ENCODE peak calls at places on chromosomes 7 and 10, in five cellular contexts. A, S, V, F and G are unnamed samples.

GRCh38 chr10:1410469-1411395 is 326.6 kb downstream of the ADARB2 start:
- DNase-seq in A (no peak), F (no peak), S (no peak), V (no peak), G (no peak)

GRCh38 chr10:34736976-34737771 is 77.9 kb downstream of the PARD3 start:
- DNase-seq in A (no peak), F (no peak), V (peak; percentile 74), S (no peak), G (no peak)

GRCh38 chr7:47782022-47782421 is 166.2 kb downstream of the PKD1L1 start:
- DNase-seq in A (no peak), F (peak; percentile 83), S (no peak), V (no peak), G (no peak)

GRCh38 chr7:1619152-1620079 is 49.6 kb upstream of the PSMG3 start:
- DNase-seq in V (no peak), S (no peak), A (no peak), F (no peak), G (no peak)

GRCh38 chr7:29331163-29331562 is 136.6 kb downstream of the CHN2 start:
- DNase-seq in A (no peak), S (no peak), V (no peak), F (no peak), G (no peak)

GRCh38 chr10:130740166-130740565 is 571.4 kb downstream of the TCERG1L start:
- DNase-seq in A (no peak), V (no peak), F (no peak), S (no peak), G (no peak)

GRCh38 chr7:121429803-121430202 is 33.7 kb upstream of the FAM3C start:
- DNase-seq in A (no peak), S (no peak), V (no peak), F (no peak), G (no peak)

GRCh38 chr7:113491305-113491704 is 373.0 kb upstream of the SMIM30 start:
- DNase-seq in S (no peak), F (no peak), V (no peak), A (no peak), G (no peak)

GRCh38 chr7:106178593-106179134 is 66.6 kb upstream of the SYPL1 start:
- DNase-seq in F (peak; percentile 43), V (no peak), S (no peak), A (peak; percentile 21), G (peak; percentile 37)

GRCh38 chr7:81299711-81300110 is 380.9 kb upstream of the SEMA3C start:
- DNase-seq in A (no peak), V (no peak), F (no peak), S (no peak), G (no peak)

GRCh38 chr10:75531571-75532031 is 100.2 kb downstream of the LRMDA start:
- DNase-seq in V (no peak), S (no peak), A (no peak), F (no peak), G (no peak)

GRCh38 chr7:13874783-13875182 is 114.7 kb downstream of the ETV1 start:
- DNase-seq in F (no peak), A (no peak), S (no peak), V (peak; percentile 1), G (no peak)

GRCh38 chr10:18279202-18279601 is 139.0 kb downstream of the CACNB2 start:
- DNase-seq in S (no peak), V (no peak), A (no peak), F (no peak), G (no peak)

GRCh38 chr10:11685787-11686218 is 56.4 kb upstream of the ECHDC3 start:
- DNase-seq in V (peak; percentile 87), F (peak; percentile 44), A (no peak), S (peak; percentile 63), G (peak; percentile 74)

DNA sequence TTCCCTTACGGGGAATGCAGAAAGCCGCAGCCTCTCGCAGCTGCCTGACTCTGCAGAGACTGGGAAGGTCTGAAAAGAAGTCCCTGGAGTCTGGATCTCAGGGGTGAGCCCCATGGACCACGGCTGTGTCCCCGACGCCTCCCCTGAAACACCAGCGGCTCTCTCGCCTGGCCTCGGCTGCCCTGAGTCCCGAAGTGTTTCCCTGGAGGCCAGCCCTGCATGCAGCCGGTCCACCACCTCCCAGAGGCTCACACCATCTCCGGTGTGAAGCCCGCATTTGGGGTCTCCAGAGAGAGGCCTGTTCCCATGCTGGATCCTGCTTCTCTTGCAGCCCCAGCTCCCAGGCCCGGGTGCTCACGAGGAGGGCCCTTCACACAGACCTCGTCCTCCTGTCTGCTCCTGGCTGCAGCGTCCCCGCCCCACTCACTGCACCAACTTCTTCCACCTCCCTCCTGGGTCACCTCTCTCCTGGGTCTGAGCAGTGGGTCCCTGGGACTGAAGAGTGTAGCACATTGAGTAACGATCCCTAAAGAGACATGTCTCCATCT is 49.4 kb upstream of the ADGRA1 start:
- DNase-seq in A (no peak), S (no peak), F (no peak), V (no peak), G (no peak)
- H3K27ac ChIP-seq in A (no peak overlapping the region), S (no peak overlapping the region), F (no peak overlapping the region), V (no peak overlapping the region), G (no peak overlapping the region)

GRCh38 chr7:158650821-158651225 is 53.8 kb downstream of the NCAPG2 start:
- DNase-seq in V (no peak), A (no peak), S (no peak), F (no peak), G (no peak)
- H3K4me3 ChIP-seq in V (no peak overlapping the region), A (no peak overlapping the region), S (no peak overlapping the region), F (no peak overlapping the region), G (no peak overlapping the region)

GRCh38 chr7:134671670-134672069 is 25.0 kb downstream of the BPGM start:
- DNase-seq in A (no peak), V (no peak), S (no peak), F (no peak), G (no peak)
- H3K27ac ChIP-seq in A (no peak overlapping the region), V (no peak overlapping the region), S (no peak overlapping the region), F (no peak overlapping the region), G (no peak overlapping the region)

DNA sequence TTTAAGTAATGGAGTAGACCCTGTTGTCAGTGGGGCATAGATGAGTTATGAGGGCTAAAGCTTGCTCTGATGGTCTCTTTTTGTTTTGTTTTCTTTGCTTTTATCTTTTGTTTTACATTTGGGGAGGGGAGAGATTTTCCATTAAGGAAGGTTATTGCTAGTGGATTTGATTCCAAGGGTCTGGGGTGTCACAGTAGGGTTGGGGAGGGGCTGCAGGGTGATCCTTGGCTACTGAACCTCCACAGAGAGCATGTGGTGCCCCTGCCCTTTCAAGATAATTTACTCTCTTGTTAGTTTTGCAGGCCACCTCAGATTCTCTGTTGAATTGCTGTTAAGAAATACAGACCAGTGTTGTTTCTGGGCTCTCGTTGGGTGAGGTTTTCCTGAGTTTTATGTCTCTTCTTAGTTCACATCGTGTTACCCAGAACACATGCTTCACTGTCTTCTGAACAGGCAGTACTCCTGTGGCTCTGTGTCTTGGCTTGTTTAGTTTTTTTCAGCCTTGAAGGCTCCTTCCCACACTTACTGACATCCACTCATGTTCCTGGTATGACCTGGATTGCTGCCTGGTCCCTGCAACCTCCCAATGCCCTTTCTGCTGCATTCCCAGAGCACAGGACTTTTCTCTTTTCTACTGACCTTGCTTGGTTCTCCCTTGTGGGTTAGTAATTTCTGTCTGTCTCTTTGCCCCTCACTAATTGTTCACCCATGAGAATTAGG is 4.3 kb downstream of the KIFBP start:
- DNase-seq in F (no peak), S (peak; percentile 80), V (no peak), A (no peak), G (peak; percentile 40)
- H3K4me3 ChIP-seq in F (no peak overlapping the region), S (no peak overlapping the region), V (no peak overlapping the region), A (no peak overlapping the region), G (no peak overlapping the region)

GRCh38 chr7:74527842-74528241 is 74.1 kb downstream of the GTF2IRD1 start:
- DNase-seq in S (peak; percentile 63), F (no peak), A (no peak), V (peak; percentile 92), G (peak; percentile 91)
- H3K27ac ChIP-seq in S (peak overlapping the region; percentile 7), F (no peak overlapping the region), A (no peak overlapping the region), V (peak overlapping the region; percentile 38), G (peak overlapping the region; percentile 63)

DNA sequence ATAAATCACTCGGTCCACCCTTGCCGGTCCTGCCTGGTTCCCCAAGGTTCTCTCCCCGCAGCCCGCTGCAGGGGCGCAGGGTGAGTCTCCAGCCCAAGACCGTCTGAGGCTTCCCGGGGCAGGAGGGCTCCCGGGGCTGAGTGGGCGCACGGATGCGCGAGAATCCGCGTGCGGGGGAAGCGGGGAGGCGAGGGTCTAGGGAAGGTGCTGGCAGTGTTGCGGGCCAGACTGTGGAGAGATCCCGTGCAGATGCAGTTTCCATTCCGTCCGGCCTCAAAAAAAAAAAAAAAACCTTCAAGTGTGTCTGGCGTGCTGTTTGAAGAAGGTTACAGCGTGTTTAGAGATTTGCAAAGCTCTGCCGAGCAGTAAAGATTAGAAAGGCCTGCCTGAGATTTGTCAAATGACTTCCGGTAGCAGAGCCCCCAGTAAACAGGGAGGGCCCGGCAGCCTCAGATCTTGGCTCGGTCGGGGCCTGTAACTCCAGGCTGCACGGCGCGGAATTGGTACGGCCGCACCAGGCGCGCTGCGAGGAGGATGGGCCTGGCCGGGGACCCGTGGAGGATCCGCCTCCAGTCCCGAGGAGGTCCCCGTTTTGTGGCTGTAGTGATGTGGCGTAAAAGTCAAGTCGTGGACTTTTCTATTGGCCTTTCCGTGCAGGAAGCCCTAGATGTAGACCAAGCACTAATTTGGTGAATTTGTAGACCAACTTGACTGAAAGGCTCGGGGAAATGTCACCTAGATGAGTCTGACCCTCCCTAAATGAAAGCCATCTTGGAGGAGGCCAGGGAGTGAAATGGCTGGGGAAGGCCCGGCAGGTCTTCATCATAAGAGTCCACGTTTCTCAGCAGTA is 293.2 kb upstream of the NFE2L3 start:
- DNase-seq in S (no peak), V (no peak), A (no peak), F (no peak), G (no peak)
- H3K4me3 ChIP-seq in S (no peak overlapping the region), V (no peak overlapping the region), A (no peak overlapping the region), F (no peak overlapping the region), G (no peak overlapping the region)

GRCh38 chr10:71981868-71982230 is 17.7 kb downstream of the CHST3 start:
- DNase-seq in A (no peak), S (no peak), F (no peak), V (no peak), G (no peak)
- H3K27ac ChIP-seq in A (peak overlapping the region; percentile 44), S (peak overlapping the region; percentile 88), F (no peak overlapping the region), V (no peak overlapping the region), G (peak overlapping the region; percentile 73)

GRCh38 chr10:45377321-45377720 is 3.3 kb downstream of the ALOX5 start:
- DNase-seq in S (no peak), A (no peak), V (no peak), F (no peak), G (no peak)
- H3K4me3 ChIP-seq in S (no peak overlapping the region), A (no peak overlapping the region), V (no peak overlapping the region), F (no peak overlapping the region), G (no peak overlapping the region)